ENCODE peak calls at places on chromosomes 12 and 14, in six cellular contexts. One of them, this sample, is unnamed.

GRCh38 chr14:91261115-91261514 is 16.6 kb upstream of the GPR68 start:
- DNase-seq in tibial nerve: no peak
- DNase-seq in HFFc6: no peak
- DNase-seq in Calu3: no peak
- DNase-seq in adrenal gland: no peak
- DNase-seq in activated B cell treated with CpG ODN at 0.5 μM for 24 hours: no peak
- DNase-seq in this sample: no peak

GRCh38 chr12:99253068-99253467 is 394.5 kb upstream of the GARIN6 start:
- DNase-seq in tibial nerve: no peak
- DNase-seq in HFFc6: no peak
- DNase-seq in Calu3: peak; percentile 5
- DNase-seq in adrenal gland: no peak
- DNase-seq in activated B cell treated with CpG ODN at 0.5 μM for 24 hours: no peak
- DNase-seq in this sample: no peak

GRCh38 chr12:62133440-62133839 is 126.8 kb upstream of the USP15 start:
- DNase-seq in tibial nerve: no peak
- DNase-seq in HFFc6: no peak
- DNase-seq in Calu3: no peak
- DNase-seq in adrenal gland: no peak
- DNase-seq in activated B cell treated with CpG ODN at 0.5 μM for 24 hours: no peak
- DNase-seq in this sample: no peak

GRCh38 chr14:106417224-106418049 is 891.1 kb downstream of the TMEM121 start:
- DNase-seq in tibial nerve: peak; percentile 11
- DNase-seq in HFFc6: no peak
- DNase-seq in Calu3: peak; percentile 52
- DNase-seq in adrenal gland: peak; percentile 56
- DNase-seq in activated B cell treated with CpG ODN at 0.5 μM for 24 hours: peak; percentile 67
- DNase-seq in this sample: peak; percentile 75

GRCh38 chr12:4539167-4539870 is 629 bp downstream of the RAD51AP1 start:
- DNase-seq in tibial nerve: no peak
- DNase-seq in HFFc6: no peak
- DNase-seq in Calu3: no peak
- DNase-seq in adrenal gland: no peak
- DNase-seq in activated B cell treated with CpG ODN at 0.5 μM for 24 hours: no peak
- DNase-seq in this sample: no peak

GRCh38 chr12:69339999-69340398 is 8.2 kb upstream of the LYZ start:
- DNase-seq in tibial nerve: no peak
- DNase-seq in HFFc6: no peak
- DNase-seq in Calu3: no peak
- DNase-seq in adrenal gland: no peak
- DNase-seq in activated B cell treated with CpG ODN at 0.5 μM for 24 hours: no peak
- DNase-seq in this sample: no peak

GRCh38 chr12:5430639-5431603 is 987 bp upstream of the NTF3 start:
- DNase-seq in tibial nerve: no peak
- DNase-seq in HFFc6: no peak
- DNase-seq in Calu3: no peak
- DNase-seq in adrenal gland: no peak
- DNase-seq in activated B cell treated with CpG ODN at 0.5 μM for 24 hours: no peak
- DNase-seq in this sample: no peak

GRCh38 chr14:89428556-89429196 is 11.6 kb upstream of the FOXN3 start:
- DNase-seq in tibial nerve: no peak
- DNase-seq in HFFc6: no peak
- DNase-seq in Calu3: no peak
- DNase-seq in adrenal gland: no peak
- DNase-seq in activated B cell treated with CpG ODN at 0.5 μM for 24 hours: no peak
- DNase-seq in this sample: no peak

GRCh38 chr12:82554529-82554928 is 132.2 kb upstream of the TMTC2 start:
- DNase-seq in tibial nerve: no peak
- DNase-seq in HFFc6: no peak
- DNase-seq in Calu3: no peak
- DNase-seq in adrenal gland: no peak
- DNase-seq in activated B cell treated with CpG ODN at 0.5 μM for 24 hours: no peak
- DNase-seq in this sample: no peak

GRCh38 chr12:71942259-71942658 is 3.6 kb downstream of the TPH2 start:
- DNase-seq in tibial nerve: no peak
- DNase-seq in HFFc6: no peak
- DNase-seq in Calu3: no peak
- DNase-seq in adrenal gland: no peak
- DNase-seq in activated B cell treated with CpG ODN at 0.5 μM for 24 hours: no peak
- DNase-seq in this sample: no peak

GRCh38 chr14:31205681-31206535 is 1.7 kb downstream of the HECTD1 start:
- DNase-seq in tibial nerve: no peak
- DNase-seq in HFFc6: peak; percentile 65
- DNase-seq in Calu3: no peak
- DNase-seq in adrenal gland: no peak
- DNase-seq in activated B cell treated with CpG ODN at 0.5 μM for 24 hours: no peak
- DNase-seq in this sample: no peak

GRCh38 chr12:43309845-43310405 is 242.1 kb downstream of the ADAMTS20 start:
- DNase-seq in tibial nerve: no peak
- DNase-seq in HFFc6: peak; percentile 92
- DNase-seq in Calu3: no peak
- DNase-seq in adrenal gland: no peak
- DNase-seq in activated B cell treated with CpG ODN at 0.5 μM for 24 hours: no peak
- DNase-seq in this sample: no peak

GRCh38 chr14:49882826-49883694 is 9.8 kb upstream of the ARF6 start:
- DNase-seq in tibial nerve: no peak
- DNase-seq in HFFc6: no peak
- DNase-seq in Calu3: no peak
- DNase-seq in adrenal gland: no peak
- DNase-seq in activated B cell treated with CpG ODN at 0.5 μM for 24 hours: no peak
- DNase-seq in this sample: peak; percentile 66

GRCh38 chr14:34911209-34912150 is 36.3 kb upstream of the BAZ1A start:
- DNase-seq in tibial nerve: no peak
- DNase-seq in HFFc6: peak; percentile 55
- DNase-seq in Calu3: no peak
- DNase-seq in adrenal gland: peak; percentile 26
- DNase-seq in activated B cell treated with CpG ODN at 0.5 μM for 24 hours: no peak
- DNase-seq in this sample: no peak

GRCh38 chr12:53560386-53560785 is 53.1 kb upstream of the NPFF start:
- DNase-seq in tibial nerve: no peak
- DNase-seq in HFFc6: peak; percentile 61
- DNase-seq in Calu3: no peak
- DNase-seq in adrenal gland: no peak
- DNase-seq in activated B cell treated with CpG ODN at 0.5 μM for 24 hours: no peak
- DNase-seq in this sample: no peak

GRCh38 chr12:49842519-49843352 is at the start of gene BCDIN3D:
- DNase-seq in tibial nerve: peak; percentile 87
- DNase-seq in HFFc6: peak; percentile 93
- DNase-seq in Calu3: peak; percentile 86
- DNase-seq in adrenal gland: peak; percentile 94
- DNase-seq in activated B cell treated with CpG ODN at 0.5 μM for 24 hours: peak; percentile 88
- DNase-seq in this sample: peak; percentile 92

GRCh38 chr12:47686645-47687240 is 19.1 kb downstream of the RPAP3 start:
- DNase-seq in tibial nerve: no peak
- DNase-seq in HFFc6: peak; percentile 57
- DNase-seq in Calu3: peak; percentile 10
- DNase-seq in adrenal gland: no peak
- DNase-seq in activated B cell treated with CpG ODN at 0.5 μM for 24 hours: no peak
- DNase-seq in this sample: no peak

GRCh38 chr12:101616027-101616494 is 21.3 kb downstream of the MYBPC1 start:
- DNase-seq in tibial nerve: peak; percentile 54
- DNase-seq in HFFc6: no peak
- DNase-seq in Calu3: peak; percentile 61
- DNase-seq in adrenal gland: no peak
- DNase-seq in activated B cell treated with CpG ODN at 0.5 μM for 24 hours: no peak
- DNase-seq in this sample: no peak

GRCh38 chr12:74391283-74391682 is 146.4 kb upstream of the ATXN7L3B start:
- DNase-seq in tibial nerve: no peak
- DNase-seq in HFFc6: no peak
- DNase-seq in Calu3: peak; percentile 4
- DNase-seq in adrenal gland: no peak
- DNase-seq in activated B cell treated with CpG ODN at 0.5 μM for 24 hours: no peak
- DNase-seq in this sample: no peak

GRCh38 chr14:24984846-24985589 is 64.9 kb downstream of the STXBP6 start:
- DNase-seq in tibial nerve: no peak
- DNase-seq in HFFc6: peak; percentile 24
- DNase-seq in Calu3: no peak
- DNase-seq in adrenal gland: no peak
- DNase-seq in activated B cell treated with CpG ODN at 0.5 μM for 24 hours: no peak
- DNase-seq in this sample: no peak

GRCh38 chr12:106953352-106954260 is 2.1 kb upstream of the TMEM263 start:
- DNase-seq in tibial nerve: no peak
- DNase-seq in HFFc6: peak; percentile 44
- DNase-seq in Calu3: no peak
- DNase-seq in adrenal gland: no peak
- DNase-seq in activated B cell treated with CpG ODN at 0.5 μM for 24 hours: no peak
- DNase-seq in this sample: no peak

GRCh38 chr14:80164991-80165390 is 46.3 kb downstream of the DIO2 start:
- DNase-seq in tibial nerve: no peak
- DNase-seq in HFFc6: peak; percentile 14
- DNase-seq in Calu3: no peak
- DNase-seq in adrenal gland: no peak
- DNase-seq in activated B cell treated with CpG ODN at 0.5 μM for 24 hours: no peak
- DNase-seq in this sample: no peak

GRCh38 chr12:91951571-91951970 is 194.1 kb downstream of the BTG1 start:
- DNase-seq in tibial nerve: no peak
- DNase-seq in HFFc6: peak; percentile 5
- DNase-seq in Calu3: no peak
- DNase-seq in adrenal gland: no peak
- DNase-seq in activated B cell treated with CpG ODN at 0.5 μM for 24 hours: no peak
- DNase-seq in this sample: no peak

GRCh38 chr14:53571990-53572389 is 384.6 kb downstream of the BMP4 start:
- DNase-seq in tibial nerve: no peak
- DNase-seq in HFFc6: no peak
- DNase-seq in Calu3: no peak
- DNase-seq in adrenal gland: no peak
- DNase-seq in activated B cell treated with CpG ODN at 0.5 μM for 24 hours: no peak
- DNase-seq in this sample: no peak

GRCh38 chr14:93150227-93151206 is 34.2 kb downstream of the MOAP1 start:
- DNase-seq in tibial nerve: peak; percentile 17
- DNase-seq in HFFc6: no peak
- DNase-seq in Calu3: peak; percentile 68
- DNase-seq in adrenal gland: no peak
- DNase-seq in activated B cell treated with CpG ODN at 0.5 μM for 24 hours: no peak
- DNase-seq in this sample: peak; percentile 49

GRCh38 chr12:26345471-26346003 is 150.2 kb downstream of the SSPN start:
- DNase-seq in tibial nerve: no peak
- DNase-seq in HFFc6: no peak
- DNase-seq in Calu3: no peak
- DNase-seq in adrenal gland: no peak
- DNase-seq in activated B cell treated with CpG ODN at 0.5 μM for 24 hours: no peak
- DNase-seq in this sample: no peak

GRCh38 chr14:61470954-61471279 is 149.5 kb downstream of the PRKCH start:
- DNase-seq in tibial nerve: no peak
- DNase-seq in HFFc6: no peak
- DNase-seq in Calu3: no peak
- DNase-seq in adrenal gland: no peak
- DNase-seq in activated B cell treated with CpG ODN at 0.5 μM for 24 hours: no peak
- DNase-seq in this sample: no peak

GRCh38 chr12:90163975-90164374 is 455.3 kb upstream of the ATP2B1 start:
- DNase-seq in tibial nerve: no peak
- DNase-seq in HFFc6: no peak
- DNase-seq in Calu3: no peak
- DNase-seq in adrenal gland: no peak
- DNase-seq in activated B cell treated with CpG ODN at 0.5 μM for 24 hours: no peak
- DNase-seq in this sample: no peak

GRCh38 chr14:24259282-24260025 is 3.5 kb downstream of the TGM1 start:
- DNase-seq in tibial nerve: no peak
- DNase-seq in HFFc6: no peak
- DNase-seq in Calu3: peak; percentile 37
- DNase-seq in adrenal gland: peak; percentile 40
- DNase-seq in activated B cell treated with CpG ODN at 0.5 μM for 24 hours: no peak
- DNase-seq in this sample: no peak

GRCh38 chr12:42446761-42447160 is 120.8 kb downstream of the PPHLN1 start:
- DNase-seq in tibial nerve: no peak
- DNase-seq in HFFc6: no peak
- DNase-seq in Calu3: no peak
- DNase-seq in adrenal gland: no peak
- DNase-seq in activated B cell treated with CpG ODN at 0.5 μM for 24 hours: no peak
- DNase-seq in this sample: no peak

GRCh38 chr14:100670017-100670974 is 56.4 kb upstream of the DLK1 start:
- DNase-seq in tibial nerve: no peak
- DNase-seq in HFFc6: no peak
- DNase-seq in Calu3: no peak
- DNase-seq in adrenal gland: no peak
- DNase-seq in activated B cell treated with CpG ODN at 0.5 μM for 24 hours: no peak
- DNase-seq in this sample: no peak
- TF ChIP-seq CTCF in tibial nerve: no peak
- TF ChIP-seq CTCF in HFFc6: peak; percentile 22
- TF ChIP-seq CTCF in Calu3: no peak
- TF ChIP-seq CTCF in adrenal gland: no peak
- TF ChIP-seq CTCF in activated B cell treated with CpG ODN at 0.5 μM for 24 hours: no peak
- TF ChIP-seq CTCF in this sample: no peak

DNA sequence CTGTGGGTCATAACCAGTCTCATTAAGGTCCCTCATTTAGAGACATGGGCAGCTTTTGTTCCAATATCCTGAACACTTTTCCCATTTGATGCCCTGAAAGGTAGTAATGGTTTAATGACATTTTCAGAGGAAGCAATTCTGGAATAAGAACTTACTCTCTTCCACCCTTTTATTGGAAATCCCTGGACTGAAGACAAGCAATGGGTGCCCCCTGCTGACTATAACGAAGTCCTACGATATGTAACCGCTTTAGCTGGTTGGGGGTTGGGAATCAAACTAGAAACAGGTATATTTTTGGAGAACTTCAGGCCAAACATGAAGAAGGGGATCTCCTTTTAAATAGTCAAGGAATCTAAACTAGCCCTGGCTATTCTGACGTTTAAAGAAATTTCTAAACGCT is 20.5 kb downstream of the SARNP start:
- DNase-seq in tibial nerve: peak; percentile 27
- DNase-seq in HFFc6: peak; percentile 17
- DNase-seq in Calu3: no peak
- DNase-seq in adrenal gland: peak; percentile 35
- DNase-seq in activated B cell treated with CpG ODN at 0.5 μM for 24 hours: no peak
- DNase-seq in this sample: no peak
- TF ChIP-seq CTCF in tibial nerve: peak; percentile 36
- TF ChIP-seq CTCF in HFFc6: peak; percentile 71
- TF ChIP-seq CTCF in Calu3: peak; percentile 22
- TF ChIP-seq CTCF in adrenal gland: peak; percentile 31
- TF ChIP-seq CTCF in activated B cell treated with CpG ODN at 0.5 μM for 24 hours: no peak
- TF ChIP-seq CTCF in this sample: peak; percentile 25

GRCh38 chr14:74491952-74492351 is 1.2 kb downstream of the NPC2 start:
- DNase-seq in tibial nerve: no peak
- DNase-seq in HFFc6: peak; percentile 41
- DNase-seq in Calu3: no peak
- DNase-seq in adrenal gland: peak; percentile 63
- DNase-seq in activated B cell treated with CpG ODN at 0.5 μM for 24 hours: no peak
- DNase-seq in this sample: no peak
- TF ChIP-seq CTCF in tibial nerve: no peak
- TF ChIP-seq CTCF in HFFc6: peak; percentile 64
- TF ChIP-seq CTCF in Calu3: no peak
- TF ChIP-seq CTCF in adrenal gland: peak; percentile 37
- TF ChIP-seq CTCF in activated B cell treated with CpG ODN at 0.5 μM for 24 hours: no peak
- TF ChIP-seq CTCF in this sample: peak; percentile 35

GRCh38 chr12:96770239-96770780 is 136.7 kb upstream of the NEDD1 start:
- DNase-seq in tibial nerve: no peak
- DNase-seq in HFFc6: peak; percentile 1
- DNase-seq in Calu3: no peak
- DNase-seq in adrenal gland: no peak
- DNase-seq in activated B cell treated with CpG ODN at 0.5 μM for 24 hours: no peak
- DNase-seq in this sample: no peak

DNA sequence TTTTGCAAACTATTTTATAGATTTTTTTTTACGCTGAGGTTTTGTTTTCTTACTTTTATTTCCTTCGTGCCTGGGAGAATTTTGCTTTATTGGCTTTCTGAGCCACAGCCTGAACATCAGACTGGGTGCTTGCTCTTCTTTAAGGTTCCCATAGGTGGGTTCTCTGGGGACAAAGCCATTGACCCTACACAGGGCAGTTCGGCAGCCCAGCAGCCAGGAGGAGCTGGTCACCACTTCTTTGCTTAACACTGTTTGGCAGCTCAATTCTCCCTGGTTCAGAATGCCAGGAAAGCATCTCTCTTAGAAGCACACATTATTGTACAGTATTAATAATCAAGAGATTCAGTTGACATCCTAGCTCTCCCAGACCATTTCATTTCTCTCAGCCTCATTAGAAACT is 140.8 kb upstream of the NEDD1 start:
- DNase-seq in tibial nerve: no peak
- DNase-seq in HFFc6: peak; percentile 12
- DNase-seq in Calu3: peak; percentile 9
- DNase-seq in adrenal gland: no peak
- DNase-seq in activated B cell treated with CpG ODN at 0.5 μM for 24 hours: no peak
- DNase-seq in this sample: no peak
- TF ChIP-seq CTCF in tibial nerve: no peak
- TF ChIP-seq CTCF in HFFc6: peak; percentile 67
- TF ChIP-seq CTCF in Calu3: no peak
- TF ChIP-seq CTCF in adrenal gland: no peak
- TF ChIP-seq CTCF in activated B cell treated with CpG ODN at 0.5 μM for 24 hours: no peak
- TF ChIP-seq CTCF in this sample: no peak

This sample was measured in CD14-positive monocyte.